ENCODE peak calls at places on chromosomes 12 and 14, in six cellular contexts. R, N, J, M, V and T are unnamed samples.

GRCh38 chr12:770474-770873 is 18.1 kb downstream of the WNK1 start:
- DNase-seq in R (no peak), N (no peak), J (no peak), M (no peak), V (no peak), T (no peak)

GRCh38 chr12:116818341-116818856 is 62.8 kb downstream of the HRK start:
- DNase-seq in R (peak), N (peak), J (peak), M (no peak), V (no peak), T (no peak)

GRCh38 chr12:86663173-86663572 is 407.0 kb upstream of the MGAT4C start:
- DNase-seq in R (no peak), N (no peak), J (no peak), M (no peak), V (no peak), T (no peak)

GRCh38 chr14:52923902-52924575 is 26.8 kb downstream of the FERMT2 start:
- DNase-seq in R (no peak), N (peak), J (no peak), M (no peak), V (no peak), T (no peak)

GRCh38 chr14:28576523-28576922 is 190.1 kb upstream of the FOXG1 start:
- DNase-seq in R (no peak), N (no peak), J (no peak), M (no peak), V (no peak), T (no peak)

GRCh38 chr14:54981698-54982097 is 45.2 kb downstream of the WDHD1 start:
- DNase-seq in R (no peak), N (peak), J (no peak), M (no peak), V (no peak), T (no peak)

GRCh38 chr14:32824195-32824594 is 114.5 kb upstream of the NPAS3 start:
- DNase-seq in R (no peak), N (no peak), J (no peak), M (no peak), V (no peak), T (no peak)

GRCh38 chr14:64928239-64929002 is 14.1 kb downstream of the GPX2 start:
- DNase-seq in R (peak), N (no peak), J (no peak), M (no peak), V (no peak), T (no peak)

GRCh38 chr14:69822456-69822855 is 25.4 kb upstream of the SLC10A1 start:
- DNase-seq in R (no peak), N (no peak), J (no peak), M (no peak), V (no peak), T (no peak)

GRCh38 chr14:21092147-21093011 is 6.1 kb downstream of the ZNF219 start:
- DNase-seq in R (peak), N (peak), J (peak), M (no peak), V (no peak), T (peak)

GRCh38 chr12:116222358-116222757 is 55.1 kb downstream of the MED13L start:
- DNase-seq in R (no peak), N (peak), J (no peak), M (no peak), V (peak), T (no peak)

GRCh38 chr12:1842183-1842904 is 22.0 kb downstream of the LRTM2 start:
- DNase-seq in R (no peak), N (no peak), J (no peak), M (no peak), V (no peak), T (peak)

GRCh38 chr14:35406811-35407630 is 2.5 kb upstream of the NFKBIA start:
- DNase-seq in R (peak), N (peak), J (no peak), M (no peak), V (no peak), T (no peak)

GRCh38 chr12:14780851-14781250 is 22.4 kb downstream of the WBP11 start:
- DNase-seq in R (no peak), N (no peak), J (no peak), M (no peak), V (no peak), T (no peak)

GRCh38 chr14:56949828-56950227 is 139.5 kb upstream of the OTX2 start:
- DNase-seq in R (no peak), N (no peak), J (no peak), M (no peak), V (no peak), T (no peak)

GRCh38 chr12:119544780-119545625 is 48.6 kb upstream of the TMEM233 start:
- DNase-seq in R (peak), N (peak), J (peak), M (no peak), V (peak), T (peak)

GRCh38 chr12:54463034-54463433 is 10.4 kb downstream of the GTSF1 start:
- DNase-seq in R (no peak), N (peak), J (peak), M (no peak), V (no peak), T (no peak)

GRCh38 chr14:101499513-101499912 is 61.8 kb upstream of the DIO3 start:
- DNase-seq in R (no peak), N (no peak), J (no peak), M (no peak), V (no peak), T (peak)

GRCh38 chr12:79366374-79366773 is 324.4 kb downstream of the PAWR start:
- DNase-seq in R (no peak), N (no peak), J (no peak), M (no peak), V (no peak), T (peak)

GRCh38 chr12:108594-108993 is 42.0 kb downstream of the IQSEC3 start:
- DNase-seq in R (no peak), N (no peak), J (peak), M (no peak), V (no peak), T (no peak)

GRCh38 chr14:66359500-66359899 is 126.7 kb upstream of the CCDC196 start:
- DNase-seq in R (peak), N (peak), J (no peak), M (no peak), V (no peak), T (peak)

GRCh38 chr12:24560867-24561266 is 388.0 kb downstream of the BCAT1 start:
- DNase-seq in R (no peak), N (peak), J (peak), M (no peak), V (no peak), T (no peak)

GRCh38 chr14:56996721-56997399 is 186.6 kb upstream of the OTX2 start:
- DNase-seq in R (no peak), N (no peak), J (no peak), M (no peak), V (no peak), T (no peak)

GRCh38 chr14:100546051-100546443 is 41.2 kb downstream of the BEGAIN start:
- DNase-seq in R (no peak), N (no peak), J (no peak), M (no peak), V (no peak), T (peak)

GRCh38 chr14:100100032-100100405 is 34.8 kb downstream of the EVL start:
- DNase-seq in R (no peak), N (no peak), J (no peak), M (no peak), V (no peak), T (no peak)

GRCh38 chr12:22299294-22299912 is 35.1 kb downstream of the ST8SIA1 start:
- DNase-seq in R (no peak), N (no peak), J (no peak), M (no peak), V (no peak), T (no peak)

GRCh38 chr12:43206396-43206795 is 345.6 kb downstream of the ADAMTS20 start:
- DNase-seq in R (no peak), N (peak), J (no peak), M (no peak), V (peak), T (no peak)

GRCh38 chr14:97634786-97635185 is 837.6 kb downstream of the VRK1 start:
- DNase-seq in R (peak), N (peak), J (no peak), M (no peak), V (no peak), T (no peak)

GRCh38 chr12:16950041-16950677 is 344.2 kb upstream of the LMO3 start:
- DNase-seq in R (no peak), N (no peak), J (no peak), M (no peak), V (no peak), T (no peak)

GRCh38 chr14:101927859-101928258 is 36.5 kb upstream of the DYNC1H1 start:
- DNase-seq in R (no peak), N (peak), J (peak), M (no peak), V (no peak), T (no peak)

GRCh38 chr12:59700145-59700435 is 104.3 kb downstream of the SLC16A7 start:
- DNase-seq in R (no peak), N (no peak), J (no peak), M (no peak), V (no peak), T (no peak)

GRCh38 chr12:111041091-111041490 is 120.7 kb upstream of the MYL2 start:
- DNase-seq in R (no peak), N (no peak), J (no peak), M (no peak), V (no peak), T (no peak)

GRCh38 chr14:75088566-75089373 is 19.3 kb downstream of the ZC2HC1C start:
- DNase-seq in R (peak), N (peak), J (no peak), M (no peak), V (no peak), T (peak)

GRCh38 chr12:91633734-91634357 is 451.2 kb upstream of the DCN start:
- DNase-seq in R (no peak), N (no peak), J (peak), M (no peak), V (no peak), T (no peak)

GRCh38 chr12:124661382-124661781 is 94.0 kb upstream of the NCOR2 start:
- DNase-seq in R (no peak), N (peak), J (peak), M (no peak), V (no peak), T (peak)

GRCh38 chr14:44941591-44941990 is 20.2 kb downstream of the KLHL28 start:
- DNase-seq in R (no peak), N (peak), J (no peak), M (no peak), V (no peak), T (no peak)

GRCh38 chr14:31927348-31927826 is 149.7 kb upstream of the ARHGAP5 start:
- DNase-seq in R (no peak), N (peak), J (peak), M (no peak), V (no peak), T (peak)

GRCh38 chr12:62190921-62191746 is 69.1 kb upstream of the USP15 start:
- DNase-seq in R (no peak), N (peak), J (peak), M (no peak), V (no peak), T (peak)
- H3K4me3 ChIP-seq in R (peak), N (peak), J (peak), M (peak), V (peak), T (peak)

GRCh38 chr14:95515080-95515489 is 1.4 kb downstream of the SYNE3 start:
- DNase-seq in R (no peak), N (peak), J (peak), M (no peak), V (no peak), T (peak)
- H3K4me3 ChIP-seq in R (peak), N (peak), J (peak), M (peak), V (peak), T (no peak)

GRCh38 chr12:26832817-26833691 is at the start of gene ITPR2:
- DNase-seq in R (peak), N (peak), J (peak), M (peak), V (no peak), T (peak)
- H3K4me3 ChIP-seq in R (peak), N (peak), J (peak), M (peak), V (peak), T (peak)

GRCh38 chr12:131003676-131004075 is 50.0 kb downstream of the ADGRD1 start:
- DNase-seq in R (no peak), N (no peak), J (no peak), M (no peak), V (no peak), T (peak)

GRCh38 chr12:131001493-131001892 is 47.8 kb downstream of the ADGRD1 start:
- DNase-seq in R (no peak), N (peak), J (no peak), M (no peak), V (no peak), T (peak)

GRCh38 chr12:131004166-131004565 is 50.5 kb downstream of the ADGRD1 start:
- DNase-seq in R (no peak), N (no peak), J (no peak), M (no peak), V (no peak), T (no peak)

GRCh38 chr12:131003036-131003435 is 49.3 kb downstream of the ADGRD1 start:
- DNase-seq in R (no peak), N (no peak), J (no peak), M (no peak), V (no peak), T (peak)

DNA sequence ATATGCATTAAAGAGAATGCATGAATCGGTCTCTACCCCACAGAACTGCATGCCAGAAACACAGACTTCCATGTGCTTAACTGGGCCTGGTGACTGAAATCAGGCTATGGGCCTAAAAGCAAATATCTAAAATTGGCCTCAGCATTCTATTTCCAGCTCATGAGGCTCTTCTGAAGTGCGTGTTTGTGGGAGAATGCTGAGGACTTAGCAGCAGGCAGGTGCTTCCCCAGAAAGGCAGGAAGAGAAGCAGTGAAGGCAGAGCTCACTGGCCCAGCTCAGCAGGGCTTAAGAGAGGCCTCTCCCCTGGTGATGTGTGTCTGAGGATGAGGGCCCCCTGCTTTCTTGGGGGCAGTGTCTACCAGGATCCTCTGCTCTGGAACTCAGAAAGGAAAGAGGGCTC is 48.6 kb downstream of the ADGRD1 start:
- DNase-seq in R (no peak), N (no peak), J (no peak), M (no peak), V (no peak), T (peak)
- H3K4me3 ChIP-seq in R (no peak), N (no peak), J (no peak), M (no peak), V (no peak), T (no peak)